ENCODE peak calls at places on chromosomes 13 and 19, in ten cellular contexts. X, O, E, S, U, H, I, R, M and Q are unnamed samples.
A peak's percentile ranks its signal among the peaks of the same experiment; 100 is the strongest.

GRCh38 chr19:43624933-43625332 is 5.5 kb upstream of the ZNF428 start:
- DNase-seq in X (no peak), O (no peak), E (no peak), S (peak; percentile 83), U (peak; percentile 76), H (peak; percentile 70), I (peak; percentile 49), R (peak; percentile 60), M (no peak), Q (peak; percentile 15)

GRCh38 chr13:99269627-99270252 is 11.6 kb upstream of the GPR18 start:
- DNase-seq in X (no peak), O (no peak), E (no peak), S (no peak), U (no peak), H (no peak), I (peak; percentile 45), R (peak; percentile 29), M (peak; percentile 25), Q (no peak)

GRCh38 chr13:113448545-113448884 is 4.8 kb downstream of the ADPRHL1 start:
- DNase-seq in X (peak; percentile 50), O (peak; percentile 27), E (no peak), S (no peak), U (peak; percentile 47), H (peak; percentile 70), I (no peak), R (peak; percentile 46), M (peak; percentile 29), Q (peak; percentile 27)

GRCh38 chr13:77372275-77372674 is 45.4 kb upstream of the MYCBP2 start:
- DNase-seq in X (no peak), O (no peak), E (no peak), S (no peak), U (no peak), H (no peak), I (no peak), R (no peak), M (no peak), Q (no peak)

GRCh38 chr19:39816287-39817048 is 17.5 kb downstream of the DYRK1B start:
- DNase-seq in X (no peak), O (no peak), E (no peak), S (no peak), U (no peak), H (no peak), I (no peak), R (no peak), M (no peak), Q (no peak)

GRCh38 chr19:32223595-32224370 is 121.6 kb upstream of the ZNF507 start:
- DNase-seq in X (no peak), O (peak; percentile 16), E (no peak), S (no peak), U (no peak), H (no peak), I (no peak), R (no peak), M (no peak), Q (no peak)

GRCh38 chr19:33300016-33300981 is 2.0 kb downstream of the CEBPA start:
- DNase-seq in X (peak; percentile 51), O (no peak), E (no peak), S (no peak), U (peak; percentile 52), H (peak; percentile 32), I (no peak), R (no peak), M (peak; percentile 55), Q (no peak)

GRCh38 chr19:9309974-9310446 is 372 bp upstream of the ZNF699 start:
- DNase-seq in X (peak; percentile 89), O (peak; percentile 95), E (peak; percentile 96), S (peak; percentile 93), U (peak; percentile 34), H (peak; percentile 85), I (peak; percentile 94), R (peak; percentile 96), M (no peak), Q (peak; percentile 92)

GRCh38 chr19:48145596-48146254 is 24.4 kb downstream of the LIG1 start:
- DNase-seq in X (no peak), O (no peak), E (no peak), S (no peak), U (no peak), H (no peak), I (no peak), R (no peak), M (no peak), Q (no peak)

GRCh38 chr19:10227215-10227971 is 3.7 kb downstream of the S1PR2 start:
- DNase-seq in X (no peak), O (no peak), E (peak; percentile 46), S (no peak), U (peak; percentile 67), H (no peak), I (no peak), R (no peak), M (no peak), Q (peak; percentile 47)

GRCh38 chr13:106630162-106630561 is 62.2 kb upstream of the ARGLU1 start:
- DNase-seq in X (no peak), O (no peak), E (no peak), S (no peak), U (no peak), H (no peak), I (no peak), R (no peak), M (no peak), Q (no peak)

DNA sequence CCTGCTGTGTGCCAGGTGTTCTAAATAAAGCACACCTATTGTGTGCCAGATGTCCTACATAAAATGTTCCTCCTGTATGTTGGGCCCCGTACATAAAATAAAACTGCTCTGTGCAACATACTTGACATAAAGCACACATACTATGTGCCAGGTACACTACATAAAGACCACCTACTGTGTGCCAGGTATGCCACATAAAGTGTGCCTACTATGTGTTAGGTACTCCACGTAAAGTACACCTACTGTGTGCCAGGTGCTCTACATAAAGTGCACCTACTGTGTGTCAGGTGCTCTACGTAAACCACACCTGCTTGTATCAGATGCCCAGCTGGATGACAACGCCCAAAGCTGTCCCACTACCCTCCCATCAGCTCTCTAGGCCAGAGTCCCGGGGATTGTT is 5.8 kb upstream of the OR10H5 start:
- DNase-seq in X (no peak), O (no peak), E (no peak), S (no peak), U (no peak), H (no peak), I (no peak), R (no peak), M (no peak), Q (no peak)
- H3K9me3 ChIP-seq in X (no peaks in the 10 kb centered on the region), O (no peaks in the 10 kb centered on the region), E (no peaks in the 10 kb centered on the region), S (no peaks in the 10 kb centered on the region), U (no peaks in the 10 kb centered on the region), H (no peaks in the 10 kb centered on the region), I (no peaks in the 10 kb centered on the region), R (no peaks in the 10 kb centered on the region), M (no peaks in the 10 kb centered on the region), Q (no peaks in the 10 kb centered on the region)

GRCh38 chr13:29589967-29590366 is 5.5 kb downstream of the SLC7A1 start:
- DNase-seq in X (no peak), O (no peak), E (no peak), S (no peak), U (no peak), H (no peak), I (no peak), R (no peak), M (no peak), Q (no peak)

GRCh38 chr13:29589234-29589633 is 6.3 kb downstream of the SLC7A1 start:
- DNase-seq in X (no peak), O (no peak), E (no peak), S (no peak), U (no peak), H (no peak), I (no peak), R (no peak), M (no peak), Q (peak; percentile 52)

GRCh38 chr13:29591310-29591709 is 4.2 kb downstream of the SLC7A1 start:
- DNase-seq in X (no peak), O (no peak), E (no peak), S (no peak), U (no peak), H (no peak), I (no peak), R (no peak), M (no peak), Q (no peak)

GRCh38 chr13:29583073-29583785 is 12.3 kb downstream of the SLC7A1 start:
- DNase-seq in X (no peak), O (no peak), E (no peak), S (no peak), U (no peak), H (no peak), I (peak; percentile 4), R (no peak), M (no peak), Q (no peak)

GRCh38 chr13:29587645-29588044 is 7.8 kb downstream of the SLC7A1 start:
- DNase-seq in X (no peak), O (no peak), E (no peak), S (no peak), U (no peak), H (no peak), I (no peak), R (no peak), M (no peak), Q (no peak)
- H3K4me1 ChIP-seq in X (no peaks in the 10 kb centered on the region), O (peaks cover 8% of the 10 kb centered on the region), E (no peaks in the 10 kb centered on the region), S (no peaks in the 10 kb centered on the region), U (no peaks in the 10 kb centered on the region), H (peaks cover 4% of the 10 kb centered on the region), I (peaks cover 40% of the 10 kb centered on the region), R (no peaks in the 10 kb centered on the region), M (peaks cover 69% of the 10 kb centered on the region), Q (peaks cover 6% of the 10 kb centered on the region)

GRCh38 chr19:14439014-14439413 is 5.9 kb downstream of the PKN1 start:
- DNase-seq in X (no peak), O (no peak), E (no peak), S (no peak), U (no peak), H (no peak), I (no peak), R (no peak), M (no peak), Q (no peak)

GRCh38 chr19:14437578-14438140 is 4.6 kb downstream of the PKN1 start:
- DNase-seq in X (no peak), O (no peak), E (no peak), S (no peak), U (no peak), H (no peak), I (no peak), R (no peak), M (no peak), Q (no peak)

GRCh38 chr19:14441041-14441938 is 8.2 kb downstream of the PKN1 start:
- DNase-seq in X (no peak), O (no peak), E (no peak), S (no peak), U (peak; percentile 82), H (no peak), I (no peak), R (no peak), M (no peak), Q (no peak)

GRCh38 chr19:14442904-14443631 is 10.0 kb downstream of the PKN1 start:
- DNase-seq in X (no peak), O (no peak), E (no peak), S (no peak), U (peak; percentile 71), H (no peak), I (no peak), R (no peak), M (no peak), Q (no peak)

GRCh38 chr19:14440049-14440448 is 6.9 kb downstream of the PKN1 start:
- DNase-seq in X (no peak), O (no peak), E (peak; percentile 31), S (peak; percentile 95), U (peak; percentile 85), H (peak; percentile 72), I (no peak), R (peak; percentile 68), M (no peak), Q (peak; percentile 25)
- TF ChIP-seq POLR2A in X (no peak), O (no peak), E (no peak), S (no peak), U (peak; percentile 21), H (no peak), I (no peak), R (no peak), M (no peak), Q (no peak)

GRCh38 chr13:41148421-41149283 is 16.1 kb upstream of the KBTBD6 start:
- DNase-seq in X (no peak), O (no peak), E (no peak), S (no peak), U (no peak), H (no peak), I (peak; percentile 17), R (no peak), M (no peak), Q (no peak)
- H3K9me3 ChIP-seq in X (peaks cover 50% of the 10 kb centered on the region), O (no peaks in the 10 kb centered on the region), E (no peaks in the 10 kb centered on the region), S (peaks cover 34% of the 10 kb centered on the region), U (peaks cover 33% of the 10 kb centered on the region), H (peaks cover 59% of the 10 kb centered on the region), I (peaks cover 36% of the 10 kb centered on the region), R (no peaks in the 10 kb centered on the region), M (peaks cover 56% of the 10 kb centered on the region), Q (no peaks in the 10 kb centered on the region)